ENCODE peak calls at places on chromosomes 12 and 14, in six cellular contexts. A is activated T-cell treated with anti-CD3 and anti-CD28 coated beads for 1 hour; H is lower lobe of right lung; Q is stimulated activated CD8-positive, alpha-beta memory T cell treated with anti-CD3 and anti-CD28 coated beads, Interleukin-4, amount 100 ng/mL, for 1 hour; K is naive B cell; R is NCI-H524 treated with DMSO at 0.1 percent for 48 hours. C is an unnamed sample.

GRCh38 chr14:85010186-85010585 is 519.8 kb upstream of the FLRT2 start:
- DNase-seq in A (no peak), H (no peak), Q (no peak), K (no peak), R (no peak), C (no peak)

GRCh38 chr12:127559349-127560040 is 707.5 kb upstream of the TMEM132C start:
- DNase-seq in A (no peak), H (no peak), Q (no peak), K (no peak), R (no peak), C (no peak)

GRCh38 chr12:103846415-103846814 is 5.4 kb upstream of the NT5DC3 start:
- DNase-seq in A (no peak), H (no peak), Q (no peak), K (no peak), R (no peak), C (no peak)

GRCh38 chr12:18752280-18752920 is 14.5 kb downstream of the CAPZA3 start:
- DNase-seq in A (no peak), H (no peak), Q (no peak), K (no peak), R (no peak), C (no peak)

GRCh38 chr14:25400607-25401206 is 350.8 kb upstream of the STXBP6 start:
- DNase-seq in A (no peak), H (no peak), Q (no peak), K (peak), R (peak), C (no peak)

GRCh38 chr12:105330938-105331804 is 680 bp downstream of the C12orf75 start:
- DNase-seq in A (peak), H (no peak), Q (no peak), K (peak), R (no peak), C (no peak)

GRCh38 chr12:112458751-112459150 is 40.0 kb downstream of the PTPN11 start:
- DNase-seq in A (no peak), H (no peak), Q (no peak), K (no peak), R (no peak), C (no peak)

GRCh38 chr12:28568083-28568482 is 377.8 kb downstream of the CCDC91 start:
- DNase-seq in A (no peak), H (no peak), Q (no peak), K (no peak), R (no peak), C (no peak)